ENCODE peak calls at places on chromosomes 5 and 9, in five cellular contexts. E is HCT116, S is OCI-LY7, U is hepatocyte, K is GM23248. G is an unnamed sample.

GRCh38 chr9:117957267-117957666 is 253.1 kb downstream of the TLR4 start:
- DNase-seq in U (no peak), K (no peak), S (no peak), E (no peak), G (no peak)

GRCh38 chr9:33921967-33922895 is 105.3 kb downstream of the UBE2R2 start:
- DNase-seq in U (peak), K (peak), S (peak), E (peak), G (peak)

GRCh38 chr9:107848598-107848997 is 359.0 kb upstream of the KLF4 start:
- DNase-seq in K (peak), U (no peak), E (no peak), S (no peak), G (no peak)

GRCh38 chr9:21153688-21154608 is 12.3 kb upstream of the IFNW1 start:
- DNase-seq in K (peak), S (peak), U (peak), E (peak), G (peak)

GRCh38 chr5:97840643-97841042 is 657.6 kb upstream of the RIOK2 start:
- DNase-seq in S (no peak), K (peak), E (no peak), U (no peak), G (no peak)

GRCh38 chr5:68288756-68289134 is 73.2 kb downstream of the PIK3R1 start:
- DNase-seq in K (no peak), S (no peak), U (peak), E (no peak), G (peak)

GRCh38 chr5:104412649-104413240 is 850.2 kb upstream of the NUDT12 start:
- DNase-seq in U (peak), K (peak), S (peak), E (peak), G (no peak)

GRCh38 chr5:98214240-98215051 is 559.0 kb upstream of the RGMB start:
- DNase-seq in U (no peak), E (no peak), K (peak), S (no peak), G (no peak)

GRCh38 chr9:135971892-135972291 is 10.7 kb upstream of the UBAC1 start:
- DNase-seq in K (no peak), S (peak), E (peak), U (peak), G (no peak)

GRCh38 chr9:113886471-113886870 is 10.4 kb downstream of the ZNF618 start:
- DNase-seq in U (no peak), E (no peak), S (no peak), K (peak), G (no peak)

GRCh38 chr5:6708814-6709213 is 4.4 kb upstream of the TENT4A start:
- DNase-seq in K (no peak), S (no peak), E (no peak), U (no peak), G (no peak)

GRCh38 chr9:115810166-115810565 is 343.4 kb upstream of the PAPPA start:
- DNase-seq in S (no peak), K (no peak), E (no peak), U (no peak), G (no peak)

GRCh38 chr9:135773677-135774238 is 71.8 kb downstream of the KCNT1 start:
- DNase-seq in U (no peak), S (no peak), E (no peak), K (no peak), G (peak)

GRCh38 chr9:125649315-125649714 is 57.7 kb downstream of the MAPKAP1 start:
- DNase-seq in E (peak), K (peak), U (no peak), S (no peak), G (no peak)

GRCh38 chr9:125649826-125650225 is 57.2 kb downstream of the MAPKAP1 start:
- DNase-seq in K (peak), E (no peak), S (no peak), U (no peak), G (no peak)

GRCh38 chr9:125644819-125645507 is 62.0 kb downstream of the MAPKAP1 start:
- DNase-seq in K (no peak), E (no peak), U (no peak), S (no peak), G (no peak)

GRCh38 chr9:125648294-125648693 is 58.7 kb downstream of the MAPKAP1 start:
- DNase-seq in K (no peak), S (no peak), U (no peak), E (no peak), G (no peak)

GRCh38 chr9:125646222-125647100 is 60.5 kb downstream of the MAPKAP1 start:
- DNase-seq in E (no peak), S (peak), U (no peak), K (peak), G (peak)
- H3K27ac ChIP-seq in E (no peak), S (no peak), U (no peak), K (peak), G (peak)

GRCh38 chr5:178165585-178165984 is 11.9 kb upstream of the NHP2 start:
- DNase-seq in U (no peak), S (no peak), E (no peak), K (no peak), G (no peak)

GRCh38 chr5:178163772-178164735 is 10.4 kb upstream of the NHP2 start:
- DNase-seq in E (peak), U (peak), S (peak), K (peak), G (peak)

GRCh38 chr5:178162481-178162880 is 8.8 kb upstream of the NHP2 start:
- DNase-seq in E (no peak), K (no peak), S (no peak), U (no peak), G (no peak)

GRCh38 chr5:178155065-178155464 is 1.4 kb upstream of the NHP2 start:
- DNase-seq in K (no peak), E (no peak), S (peak), U (no peak), G (no peak)

DNA sequence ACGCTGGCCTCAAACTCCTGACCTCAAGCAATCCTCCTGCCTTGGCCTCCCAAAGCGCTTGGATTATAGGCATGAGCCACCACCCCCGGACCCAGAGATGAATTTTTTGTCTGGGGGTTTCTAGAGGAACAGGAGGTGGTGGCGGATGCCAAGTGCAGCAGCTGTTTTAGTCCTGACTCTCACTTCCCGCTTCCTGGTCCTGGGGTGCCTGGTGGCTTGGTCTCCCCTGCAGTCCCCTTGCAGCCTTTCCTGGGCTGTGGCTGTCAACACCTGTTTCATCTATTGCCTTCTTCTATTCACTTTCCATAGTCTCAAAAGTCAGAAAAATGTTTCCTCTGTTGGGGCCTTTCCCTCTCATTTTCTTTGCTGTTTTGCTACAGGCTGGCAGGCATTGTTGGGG is 6.5 kb upstream of the NHP2 start:
- DNase-seq in E (no peak), S (peak), K (no peak), U (no peak), G (no peak)
- TF ChIP-seq EZH2phosphoT487 in E (no peak), S (no peak), K (no peak), U (no peak), G (no peak)

DNA sequence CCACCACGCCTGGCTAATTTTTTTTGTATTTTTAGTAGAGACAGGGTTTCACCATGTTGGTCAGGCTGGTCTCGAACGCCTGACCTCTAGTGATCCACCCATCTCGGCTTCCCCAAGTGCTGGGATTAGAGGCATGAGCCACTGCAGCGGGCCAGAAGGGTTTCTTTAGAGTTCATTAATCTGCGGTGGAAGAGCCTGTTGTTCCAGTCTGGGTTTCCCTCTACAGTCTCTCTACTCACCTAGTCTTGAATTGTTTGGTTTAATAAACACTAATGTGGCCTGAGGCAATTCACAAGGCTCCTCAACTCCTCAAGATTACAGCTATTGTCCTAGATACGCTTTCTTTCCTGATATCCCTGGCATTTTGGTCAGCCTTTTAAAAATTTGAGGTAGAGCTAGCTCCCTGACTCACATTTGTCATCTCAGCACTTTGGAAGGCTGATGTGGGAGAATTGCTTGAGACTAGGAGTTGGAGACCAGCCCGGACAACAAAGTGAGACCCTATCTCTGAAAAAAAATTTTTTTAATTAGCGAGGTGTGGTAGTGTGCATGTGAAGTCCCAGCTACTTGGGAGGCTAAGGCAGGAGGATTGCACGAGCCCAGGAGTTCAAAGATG is 4.6 kb upstream of the SAR1B start:
- DNase-seq in U (peak), S (no peak), E (no peak), K (no peak), G (no peak)
- H3K27ac ChIP-seq in U (peak), S (no peak), E (no peak), K (no peak), G (no peak)

GRCh38 chr9:137514691-137515337 is 35.4 kb downstream of the PNPLA7 start:
- DNase-seq in E (no peak), K (no peak), S (no peak), U (no peak), G (no peak)

GRCh38 chr9:137511758-137512463 is 38.3 kb downstream of the PNPLA7 start:
- DNase-seq in E (no peak), S (no peak), K (no peak), U (peak), G (no peak)

GRCh38 chr9:137515338-137515724 is 34.9 kb downstream of the PNPLA7 start:
- DNase-seq in U (no peak), S (no peak), E (no peak), K (no peak), G (no peak)

GRCh38 chr9:137519553-137519952 is 30.6 kb downstream of the PNPLA7 start:
- DNase-seq in K (no peak), S (no peak), E (no peak), U (no peak), G (no peak)

DNA sequence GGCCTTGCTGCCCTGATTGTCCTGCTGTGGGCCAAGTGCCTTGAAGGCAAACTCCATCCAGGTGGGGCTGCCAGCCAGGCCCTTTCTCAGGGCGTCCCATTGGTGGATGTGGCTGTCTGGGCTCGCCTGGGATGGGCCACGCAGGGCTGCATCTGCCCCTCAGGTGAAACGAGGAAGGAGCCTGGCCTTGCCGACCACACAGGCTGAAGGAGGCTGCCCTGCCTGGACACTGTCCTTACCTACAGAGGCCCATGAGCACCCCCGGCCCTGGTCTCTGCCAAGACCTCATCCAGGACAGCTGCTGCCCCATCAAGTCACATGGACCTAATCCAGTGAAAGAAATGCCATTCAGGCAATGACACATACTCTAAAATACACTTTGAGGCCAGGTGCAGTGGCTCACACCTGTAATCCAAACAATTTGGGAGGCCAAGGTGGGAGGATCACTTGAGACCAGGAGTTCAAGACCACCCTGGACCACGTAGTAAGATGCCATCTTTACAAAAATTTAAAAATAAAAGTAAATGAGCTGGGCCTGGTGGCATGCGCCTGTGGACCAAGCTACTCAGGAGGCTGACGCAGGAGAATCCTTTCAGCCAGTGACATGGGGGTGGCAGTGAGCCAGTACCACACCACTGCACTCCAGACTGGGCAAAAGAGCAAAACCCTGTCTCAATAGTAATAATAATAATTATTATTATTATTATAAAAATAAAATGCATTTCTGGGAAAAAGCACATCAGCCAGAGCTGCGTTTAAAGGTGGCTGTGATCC is 33.9 kb downstream of the PNPLA7 start:
- DNase-seq in E (no peak), U (no peak), S (no peak), K (no peak), G (no peak)
- TF ChIP-seq EZH2phosphoT487 in E (no peak), U (no peak), S (no peak), K (no peak), G (no peak)

DNA sequence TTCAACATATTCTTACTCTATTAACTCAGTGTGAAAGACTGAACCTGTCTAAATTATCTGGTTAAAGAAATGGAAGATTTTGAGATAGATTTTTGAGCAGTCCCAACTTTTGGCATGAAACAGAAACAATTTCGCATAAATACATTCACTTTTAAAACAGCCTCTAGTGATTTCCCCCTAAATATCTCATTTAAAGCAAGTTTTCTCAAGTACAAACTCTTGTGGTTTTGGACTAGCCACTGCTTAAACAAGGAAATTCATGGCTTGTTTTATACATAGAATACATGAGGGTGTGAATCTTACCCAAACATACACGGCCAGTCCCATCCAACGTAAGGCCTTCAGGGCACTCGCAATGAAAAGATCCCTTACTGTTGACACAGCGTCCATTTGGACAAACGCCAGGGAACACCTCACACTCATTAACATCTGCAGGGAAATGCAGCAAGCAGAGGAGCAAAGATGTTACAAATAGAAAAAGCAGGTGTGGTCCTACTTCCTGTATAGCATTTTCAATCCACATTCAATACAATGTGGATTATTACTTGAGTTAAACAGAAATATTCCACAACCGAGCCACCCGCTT is 188.9 kb downstream of the FBN2 start:
- DNase-seq in E (peak), U (peak), K (no peak), S (no peak), G (no peak)
- H3K27ac ChIP-seq in E (no peak), U (no peak), K (no peak), S (no peak), G (no peak)

GRCh38 chr5:154664869-154665268 is 90.3 kb upstream of the LARP1 start:
- DNase-seq in S (no peak), U (no peak), E (no peak), K (no peak), G (no peak)
- TF ChIP-seq EZH2phosphoT487 in S (no peak), U (no peak), E (no peak), K (no peak), G (no peak)